ENCODE peak calls at places on chromosomes 1 and 21, in nine cellular contexts. P is CD8-positive, alpha-beta T cell; D is GM19239; B is M059J; I is PC-3; X is upper lobe of right lung; E is osteocyte; G is H54; K is left lobe of liver. U is an unnamed sample.

GRCh38 chr1:200429221-200429751 is 19.4 kb upstream of the ZNF281 start:
- DNase-seq in G (no peak), P (no peak), E (no peak), B (peak), D (no peak), I (no peak), K (no peak), X (no peak), U (no peak)

GRCh38 chr1:35448344-35448801 is 108.8 kb downstream of the KIAA0319L start:
- DNase-seq in D (no peak), E (no peak), I (peak), X (no peak), P (no peak), B (peak), G (peak), K (peak), U (peak)

GRCh38 chr21:14275806-14276205 is 59.8 kb downstream of the RBM11 start:
- DNase-seq in G (no peak), B (no peak), E (no peak), P (no peak), K (no peak), I (no peak), X (no peak), D (no peak), U (no peak)

GRCh38 chr1:243950166-243950565 is 100.1 kb upstream of the AKT3 start:
- DNase-seq in D (no peak), G (peak), I (peak), E (no peak), X (no peak), K (no peak), B (peak), P (no peak), U (no peak)

GRCh38 chr1:200890818-200891773 is 3.6 kb upstream of the INAVA start:
- DNase-seq in P (no peak), B (peak), E (no peak), I (peak), K (no peak), X (peak), G (no peak), D (no peak), U (no peak)

GRCh38 chr1:15245593-15246325 is 1.3 kb upstream of the FHAD1 start:
- DNase-seq in X (peak), D (no peak), E (no peak), G (no peak), P (no peak), K (no peak), I (no peak), B (peak), U (peak)

GRCh38 chr1:63732666-63733065 is 41.2 kb upstream of the ROR1 start:
- DNase-seq in P (no peak), G (no peak), E (no peak), K (no peak), I (no peak), D (no peak), B (peak), X (no peak), U (no peak)

GRCh38 chr1:115727706-115728249 is 40.7 kb downstream of the CASQ2 start:
- DNase-seq in P (no peak), E (no peak), G (peak), I (peak), K (peak), B (peak), D (no peak), X (peak), U (peak)

GRCh38 chr1:68232354-68233148 is at the start of gene WLS:
- DNase-seq in K (peak), G (peak), E (peak), P (no peak), I (peak), B (peak), X (peak), D (no peak), U (peak)

GRCh38 chr1:156480411-156481192 is 20.0 kb downstream of the MEF2D start:
- DNase-seq in I (no peak), E (no peak), K (no peak), P (peak), X (peak), B (no peak), D (peak), G (no peak), U (no peak)

GRCh38 chr1:117537291-117537920 is 68.4 kb upstream of the TENT5C start:
- DNase-seq in D (no peak), P (no peak), I (peak), K (no peak), E (no peak), G (no peak), B (no peak), X (peak), U (no peak)

GRCh38 chr1:66296370-66296769 is 237.6 kb upstream of the SGIP1 start:
- DNase-seq in I (no peak), X (no peak), B (no peak), P (no peak), D (no peak), G (no peak), E (no peak), K (no peak), U (no peak)

GRCh38 chr1:64877151-64877550 is 89.2 kb downstream of the JAK1 start:
- DNase-seq in K (no peak), G (no peak), E (no peak), B (no peak), X (no peak), D (no peak), P (no peak), I (no peak), U (no peak)

GRCh38 chr21:38660333-38661295 is 145.1 kb upstream of the ETS2 start:
- DNase-seq in K (no peak), D (no peak), E (peak), X (peak), P (no peak), G (no peak), I (no peak), B (no peak), U (no peak)

GRCh38 chr1:87358219-87358618 is 29.5 kb downstream of the LMO4 start:
- DNase-seq in K (no peak), E (no peak), X (no peak), D (no peak), P (no peak), G (no peak), I (no peak), B (peak), U (no peak)

GRCh38 chr21:10575311-10575667 is 53.9 kb downstream of the TPTE start:
- DNase-seq in E (no peak), K (no peak), P (no peak), X (no peak), D (no peak), I (no peak), G (no peak), B (no peak), U (no peak)

GRCh38 chr1:158002022-158002629 is 8.7 kb downstream of the KIRREL1 start:
- DNase-seq in E (no peak), I (no peak), G (no peak), P (no peak), X (no peak), B (peak), D (no peak), K (no peak), U (no peak)

GRCh38 chr1:27360159-27361043 is 6.4 kb downstream of the MAP3K6 start:
- DNase-seq in X (peak), P (no peak), I (no peak), G (no peak), B (no peak), K (no peak), E (no peak), D (no peak), U (no peak)

GRCh38 chr1:111510003-111510380 is 6.6 kb upstream of the ADORA3 start:
- DNase-seq in X (no peak), G (no peak), E (no peak), P (no peak), B (no peak), D (no peak), K (no peak), I (no peak), U (no peak)

GRCh38 chr1:157307491-157307890 is 169.3 kb upstream of the ETV3 start:
- DNase-seq in E (no peak), P (no peak), I (no peak), G (no peak), K (no peak), X (no peak), B (no peak), D (peak), U (no peak)

GRCh38 chr1:221074325-221074724 is 195.1 kb downstream of the HLX start:
- DNase-seq in K (no peak), G (no peak), B (peak), D (no peak), E (no peak), I (peak), X (no peak), P (no peak), U (no peak)

GRCh38 chr1:99737016-99737415 is 29.4 kb downstream of the FRRS1 start:
- DNase-seq in X (no peak), D (no peak), P (no peak), B (peak), G (peak), I (peak), K (no peak), E (no peak), U (no peak)

GRCh38 chr1:156815851-156816536 is 654 bp downstream of the SH2D2A start:
- DNase-seq in D (no peak), B (peak), G (no peak), E (no peak), I (peak), X (no peak), K (no peak), P (no peak), U (no peak)

GRCh38 chr1:219123041-219123440 is 50.6 kb upstream of the LYPLAL1 start:
- DNase-seq in I (no peak), P (no peak), G (no peak), D (no peak), B (no peak), E (no peak), K (no peak), X (no peak), U (no peak)

GRCh38 chr1:233304489-233305102 is 9.1 kb upstream of the PCNX2 start:
- DNase-seq in E (no peak), K (no peak), D (no peak), B (peak), X (no peak), G (no peak), I (peak), P (no peak), U (no peak)

GRCh38 chr1:5670590-5671350 is 321.5 kb downstream of the NPHP4 start:
- DNase-seq in X (no peak), G (no peak), P (no peak), I (no peak), D (no peak), B (no peak), E (no peak), K (no peak), U (no peak)

GRCh38 chr1:55575571-55576279 is 360.6 kb upstream of the USP24 start:
- DNase-seq in E (no peak), D (no peak), G (no peak), X (no peak), K (no peak), I (no peak), B (peak), P (no peak), U (no peak)

GRCh38 chr1:230084408-230085177 is 17.6 kb downstream of the GALNT2 start:
- DNase-seq in P (no peak), D (no peak), X (no peak), K (no peak), I (peak), B (peak), G (peak), E (peak), U (peak)

GRCh38 chr21:42413500-42413899 is 9.8 kb downstream of the UBASH3A start:
- DNase-seq in E (no peak), D (no peak), G (no peak), X (peak), P (no peak), B (no peak), K (no peak), I (no peak), U (no peak)

GRCh38 chr21:36873511-36873910 is 93.0 kb downstream of the HLCS start:
- DNase-seq in G (no peak), P (no peak), K (no peak), X (no peak), D (no peak), E (no peak), I (peak), B (peak), U (no peak)

GRCh38 chr1:176462671-176463225 is at the start of gene PAPPA2:
- DNase-seq in I (no peak), D (no peak), X (no peak), G (no peak), K (no peak), P (no peak), B (no peak), E (no peak), U (no peak)

GRCh38 chr1:186617860-186618780 is 62.1 kb downstream of the PTGS2 start:
- DNase-seq in I (peak), X (peak), G (peak), D (peak), K (peak), P (peak), B (peak), E (no peak), U (peak)

GRCh38 chr1:17335821-17336718 is 28.1 kb downstream of the PADI4 start:
- DNase-seq in G (peak), X (peak), B (peak), E (peak), I (peak), D (peak), P (peak), K (peak), U (no peak)

GRCh38 chr1:15157524-15158399 is 4.2 kb downstream of the TMEM51 start:
- DNase-seq in B (no peak), K (no peak), X (peak), D (no peak), I (no peak), E (no peak), P (no peak), G (no peak), U (no peak)